ENCODE peak calls at places on chromosome 7, in eight cellular contexts. S is stimulated activated CD4-positive, alpha-beta T cell treated with anti-CD3 and anti-CD28 coated beads, TNF-alpha, amount 100 ng/mL, for 1 hour; U is left colon; W is AML-193; X is HS-5; B is activated naive CD4-positive, alpha-beta T cell treated with anti-CD3 and anti-CD28 coated beads for 36 hours; Z is astrocyte; G is mammary epithelial cell. J is an unnamed sample.

GRCh38 chr7:144384071-144384470 is 19.4 kb downstream of the NOBOX start:
- DNase-seq in S (no peak), U (peak), W (no peak), X (no peak), B (no peak), Z (peak), G (peak), J (peak)

GRCh38 chr7:42254217-42254616 is 17.2 kb upstream of the GLI3 start:
- DNase-seq in S (no peak), U (no peak), W (no peak), X (no peak), B (no peak), Z (no peak), G (peak), J (no peak)

GRCh38 chr7:14380881-14381280 is 391.4 kb upstream of the ETV1 start:
- DNase-seq in S (no peak), U (no peak), W (no peak), X (no peak), B (no peak), Z (no peak), G (no peak), J (no peak)

GRCh38 chr7:46626261-46627037 is 705.4 kb upstream of the IGFBP3 start:
- DNase-seq in S (no peak), U (no peak), W (no peak), X (no peak), B (no peak), Z (no peak), G (no peak), J (no peak)

GRCh38 chr7:84042110-84042539 is 152.5 kb downstream of the SEMA3A start:
- DNase-seq in S (no peak), U (no peak), W (no peak), X (peak), B (no peak), Z (peak), G (peak), J (peak)

GRCh38 chr7:90669002-90669401 is 72.9 kb downstream of the CDK14 start:
- DNase-seq in S (no peak), U (no peak), W (no peak), X (no peak), B (no peak), Z (no peak), G (no peak), J (no peak)

GRCh38 chr7:2523941-2524807 is 4.6 kb downstream of the LFNG start:
- DNase-seq in S (no peak), U (peak), W (no peak), X (no peak), B (no peak), Z (peak), G (peak), J (no peak)

GRCh38 chr7:44432381-44432977 is 58.0 kb downstream of the NUDCD3 start:
- DNase-seq in S (no peak), U (no peak), W (no peak), X (no peak), B (no peak), Z (no peak), G (no peak), J (no peak)

GRCh38 chr7:47664650-47665049 is 82.7 kb upstream of the TNS3 start:
- DNase-seq in S (no peak), U (no peak), W (no peak), X (no peak), B (no peak), Z (no peak), G (no peak), J (peak)

GRCh38 chr7:95646350-95646749 is 50.0 kb upstream of the PDK4 start:
- DNase-seq in S (no peak), U (no peak), W (no peak), X (no peak), B (no peak), Z (no peak), G (no peak), J (no peak)

GRCh38 chr7:138449580-138449979 is 10.5 kb upstream of the TRIM24 start:
- DNase-seq in S (no peak), U (no peak), W (no peak), X (no peak), B (peak), Z (no peak), G (no peak), J (no peak)

GRCh38 chr7:148209643-148210042 is 380.9 kb upstream of the C7orf33 start:
- DNase-seq in S (no peak), U (no peak), W (no peak), X (no peak), B (no peak), Z (no peak), G (no peak), J (no peak)

GRCh38 chr7:151813445-151813844 is 63.5 kb downstream of the PRKAG2 start:
- DNase-seq in S (no peak), U (no peak), W (no peak), X (no peak), B (no peak), Z (no peak), G (no peak), J (no peak)

GRCh38 chr7:137458399-137458798 is 114.9 kb upstream of the PTN start:
- DNase-seq in S (no peak), U (no peak), W (no peak), X (no peak), B (no peak), Z (no peak), G (peak), J (no peak)

GRCh38 chr7:66871076-66871475 is 49.9 kb upstream of the TMEM248 start:
- DNase-seq in S (no peak), U (no peak), W (no peak), X (no peak), B (no peak), Z (no peak), G (peak), J (no peak)

GRCh38 chr7:99497771-99498545 is 2.1 kb downstream of the ZNF394 start:
- DNase-seq in S (no peak), U (no peak), W (no peak), X (no peak), B (no peak), Z (no peak), G (no peak), J (no peak)

GRCh38 chr7:16492513-16493062 is 27.1 kb upstream of the SOSTDC1 start:
- DNase-seq in S (no peak), U (no peak), W (no peak), X (no peak), B (no peak), Z (peak), G (peak), J (peak)

GRCh38 chr7:99624487-99624886 is 7.7 kb downstream of the ZSCAN25 start:
- DNase-seq in S (peak), U (peak), W (no peak), X (no peak), B (peak), Z (no peak), G (no peak), J (no peak)

GRCh38 chr7:91137447-91137846 is 126.8 kb upstream of the FZD1 start:
- DNase-seq in S (no peak), U (no peak), W (no peak), X (no peak), B (no peak), Z (no peak), G (no peak), J (no peak)

GRCh38 chr7:50610521-50611277 is 45.5 kb upstream of the DDC start:
- DNase-seq in S (no peak), U (no peak), W (peak), X (peak), B (peak), Z (peak), G (peak), J (peak)

GRCh38 chr7:66731986-66732385 is 8.5 kb upstream of the RABGEF1 start:
- DNase-seq in S (no peak), U (no peak), W (no peak), X (no peak), B (no peak), Z (no peak), G (no peak), J (no peak)

GRCh38 chr7:134343796-134344195 is 27.1 kb upstream of the SLC35B4 start:
- DNase-seq in S (no peak), U (no peak), W (no peak), X (no peak), B (no peak), Z (no peak), G (no peak), J (no peak)

GRCh38 chr7:54342458-54342857 is 199.7 kb upstream of the VSTM2A start:
- DNase-seq in S (no peak), U (no peak), W (no peak), X (no peak), B (no peak), Z (no peak), G (no peak), J (no peak)

GRCh38 chr7:2097492-2097891 is 135.3 kb downstream of the MAD1L1 start:
- DNase-seq in S (no peak), U (no peak), W (no peak), X (no peak), B (no peak), Z (no peak), G (no peak), J (no peak)

J was measured in kidney epithelial cell.